ENCODE peak calls at places on chromosomes 5 and 9, in four cellular contexts. S is upper lobe of left lung, O is T-helper 17 cell, W is left ventricle myocardium superior. M is an unnamed sample.

GRCh38 chr5:7742241-7742656 is 108.7 kb downstream of the CFAP90 start:
- ATAC-seq in S (no peak), O (no peak), W (no peak), M (no peak)

GRCh38 chr5:122401991-122402710 is 90.1 kb downstream of the SNCAIP start:
- ATAC-seq in S (no peak), O (no peak), W (no peak), M (no peak)

GRCh38 chr5:131274341-131275063 is 10.6 kb downstream of the CDC42SE2 start:
- ATAC-seq in S (no peak), O (peak; percentile 27), W (no peak), M (no peak)

GRCh38 chr5:90696148-90696547 is 137.6 kb downstream of the ADGRV1 start:
- ATAC-seq in S (no peak), O (no peak), W (no peak), M (no peak)

GRCh38 chr5:150081541-150082283 is 4.6 kb downstream of the CSF1R start:
- ATAC-seq in S (peak; percentile 76), O (peak; percentile 48), W (peak; percentile 85), M (peak; percentile 90)

GRCh38 chr5:89059274-89059673 is 176.3 kb upstream of the MEF2C start:
- ATAC-seq in S (no peak), O (no peak), W (no peak), M (no peak)

GRCh38 chr9:136521541-136521940 is 24.3 kb downstream of the NOTCH1 start:
- ATAC-seq in S (peak; percentile 31), O (no peak), W (peak; percentile 35), M (peak; percentile 34)

GRCh38 chr5:172008689-172009141 is 2.3 kb upstream of the FBXW11 start:
- ATAC-seq in S (no peak), O (no peak), W (no peak), M (no peak)

GRCh38 chr5:26205146-26205545 is 833.2 kb downstream of the CDH9 start:
- ATAC-seq in S (no peak), O (no peak), W (no peak), M (no peak)

GRCh38 chr9:79581794-79582193 is 10.0 kb downstream of the TLE4 start:
- ATAC-seq in S (no peak), O (peak; percentile 80), W (no peak), M (no peak)

GRCh38 chr9:109295475-109296110 is 25.3 kb downstream of the EPB41L4B start:
- ATAC-seq in S (no peak), O (no peak), W (no peak), M (no peak)

GRCh38 chr9:113809192-113809482 is 67.0 kb upstream of the ZNF618 start:
- ATAC-seq in S (no peak), O (no peak), W (no peak), M (no peak)

GRCh38 chr5:147369742-147370374 is 135.0 kb downstream of the STK32A start:
- ATAC-seq in S (no peak), O (no peak), W (no peak), M (no peak)

M was measured in stimulated activated memory B cell treated with anti-CD40 and anti-IgM and Interleukin-4, amounts not matched to agents 10 μg/mL and 1 μg/mL and 100 μg/mL, for 72 hours.